ENCODE peak calls at places on chromosomes 12 and 14, in four cellular contexts. B is fibroblast of pulmonary artery, P is stomach, U is fibroblast of villous mesenchyme. R is an unnamed sample.

GRCh38 chr12:48122065-48122834 is 3.1 kb downstream of the PFKM start:
- DNase-seq in B (no peak), P (no peak), U (no peak), R (no peak)

GRCh38 chr14:52951730-52952481 is 1.1 kb upstream of the FERMT2 start:
- DNase-seq in B (peak; percentile 87), P (peak; percentile 43), U (peak; percentile 79), R (no peak)

GRCh38 chr12:123269395-123269892 is 2.2 kb downstream of the CDK2AP1 start:
- DNase-seq in B (peak; percentile 73), P (peak; percentile 64), U (peak; percentile 55), R (peak; percentile 64)

GRCh38 chr14:105836730-105837129 is 310.3 kb downstream of the TMEM121 start:
- DNase-seq in B (no peak), P (no peak), U (no peak), R (no peak)

GRCh38 chr12:5882511-5883185 is 62.4 kb downstream of the ANO2 start:
- DNase-seq in B (no peak), P (no peak), U (no peak), R (no peak)

GRCh38 chr12:14164266-14164665 is 182.9 kb upstream of the GRIN2B start:
- DNase-seq in B (no peak), P (no peak), U (no peak), R (no peak)

GRCh38 chr12:57224278-57224972 is 5.1 kb upstream of the SHMT2 start:
- DNase-seq in B (no peak), P (no peak), U (no peak), R (no peak)

GRCh38 chr14:90140298-90140955 is 78.6 kb downstream of the KCNK13 start:
- DNase-seq in B (peak; percentile 19), P (no peak), U (peak; percentile 3), R (no peak)

GRCh38 chr14:100263141-100263540 is 24.2 kb downstream of the YY1 start:
- DNase-seq in B (no peak), P (no peak), U (peak; percentile 96), R (no peak)

GRCh38 chr12:117105902-117106301 is 6.7 kb upstream of the TESC start:
- DNase-seq in B (no peak), P (no peak), U (no peak), R (no peak)

GRCh38 chr12:52015393-52016081 is 8.8 kb downstream of the TAMALIN start:
- DNase-seq in B (no peak), P (no peak), U (no peak), R (no peak)

GRCh38 chr12:81520064-81520945 is 238.8 kb downstream of the PPFIA2 start:
- DNase-seq in B (no peak), P (no peak), U (peak; percentile 33), R (no peak)

GRCh38 chr12:94714378-94714777 is 64.0 kb upstream of the TMCC3 start:
- DNase-seq in B (peak; percentile 38), P (no peak), U (peak; percentile 55), R (no peak)

GRCh38 chr12:13982010-13982409 is 608 bp upstream of the GRIN2B start:
- DNase-seq in B (no peak), P (no peak), U (no peak), R (no peak)

GRCh38 chr12:67388331-67389163 is 119.4 kb downstream of the CAND1 start:
- DNase-seq in B (no peak), P (no peak), U (no peak), R (no peak)

GRCh38 chr14:59277659-59278058 is 89.2 kb downstream of the DAAM1 start:
- DNase-seq in B (no peak), P (no peak), U (no peak), R (no peak)

GRCh38 chr14:91383439-91383838 is 34.2 kb downstream of the CCDC88C start:
- DNase-seq in B (no peak), P (no peak), U (no peak), R (no peak)

GRCh38 chr14:105314287-105315185 is at the start of gene PACS2:
- DNase-seq in B (peak; percentile 87), P (peak; percentile 85), U (peak; percentile 82), R (peak; percentile 81)

GRCh38 chr14:68468437-68469207 is 324.2 kb downstream of the ZFP36L1 start:
- DNase-seq in B (peak; percentile 59), P (peak; percentile 33), U (peak; percentile 85), R (no peak)

GRCh38 chr12:84502907-84503787 is 409.5 kb downstream of the SLC6A15 start:
- DNase-seq in B (peak; percentile 75), P (peak; percentile 30), U (peak; percentile 59), R (no peak)

GRCh38 chr14:52272375-52272774 is 4.9 kb downstream of the PTGDR start:
- DNase-seq in B (peak; percentile 53), P (no peak), U (peak; percentile 52), R (no peak)

GRCh38 chr12:58850826-58851225 is 69.5 kb downstream of the LRIG3 start:
- DNase-seq in B (no peak), P (no peak), U (no peak), R (no peak)

GRCh38 chr12:117749431-117749830 is 219.4 kb downstream of the KSR2 start:
- DNase-seq in B (no peak), P (no peak), U (no peak), R (no peak)

GRCh38 chr12:41624571-41624970 is 436.5 kb downstream of the PDZRN4 start:
- DNase-seq in B (no peak), P (no peak), U (no peak), R (no peak)

GRCh38 chr12:131852551-131853299 is 24.5 kb downstream of the MMP17 start:
- DNase-seq in B (no peak), P (no peak), U (no peak), R (no peak)

GRCh38 chr12:111578971-111579340 is 20.2 kb downstream of the ATXN2 start:
- DNase-seq in B (no peak), P (no peak), U (peak; percentile 81), R (no peak)

GRCh38 chr14:62722406-62722805 is 322.9 kb downstream of the KCNH5 start:
- DNase-seq in B (no peak), P (no peak), U (no peak), R (no peak)

GRCh38 chr12:56114084-56114483 is 2.3 kb upstream of the RPL41 start:
- DNase-seq in B (no peak), P (no peak), U (no peak), R (no peak)

GRCh38 chr12:56163533-56164344 is 5.6 kb downstream of the MYL6 start:
- DNase-seq in B (no peak), P (no peak), U (no peak), R (no peak)

GRCh38 chr12:65695077-65695865 is 129.0 kb upstream of the HMGA2 start:
- DNase-seq in B (peak; percentile 92), P (peak; percentile 78), U (peak; percentile 99), R (no peak)

GRCh38 chr14:37090026-37090425 is 82.4 kb downstream of the SLC25A21 start:
- DNase-seq in B (no peak), P (no peak), U (no peak), R (no peak)

GRCh38 chr14:63454863-63455622 is 88.1 kb downstream of the PPP2R5E start:
- DNase-seq in B (peak; percentile 66), P (peak; percentile 30), U (peak; percentile 31), R (no peak)

GRCh38 chr12:54378791-54379400 is 5.6 kb downstream of the ZNF385A start:
- DNase-seq in B (peak; percentile 34), P (peak; percentile 70), U (no peak), R (peak; percentile 80)

GRCh38 chr12:56522486-56523193 is 1.0 kb downstream of the RBMS2 start:
- DNase-seq in B (peak; percentile 28), P (no peak), U (peak; percentile 16), R (no peak)

GRCh38 chr12:31797230-31797872 is 68.5 kb upstream of the AMN1 start:
- DNase-seq in B (no peak), P (no peak), U (no peak), R (no peak)

DNA sequence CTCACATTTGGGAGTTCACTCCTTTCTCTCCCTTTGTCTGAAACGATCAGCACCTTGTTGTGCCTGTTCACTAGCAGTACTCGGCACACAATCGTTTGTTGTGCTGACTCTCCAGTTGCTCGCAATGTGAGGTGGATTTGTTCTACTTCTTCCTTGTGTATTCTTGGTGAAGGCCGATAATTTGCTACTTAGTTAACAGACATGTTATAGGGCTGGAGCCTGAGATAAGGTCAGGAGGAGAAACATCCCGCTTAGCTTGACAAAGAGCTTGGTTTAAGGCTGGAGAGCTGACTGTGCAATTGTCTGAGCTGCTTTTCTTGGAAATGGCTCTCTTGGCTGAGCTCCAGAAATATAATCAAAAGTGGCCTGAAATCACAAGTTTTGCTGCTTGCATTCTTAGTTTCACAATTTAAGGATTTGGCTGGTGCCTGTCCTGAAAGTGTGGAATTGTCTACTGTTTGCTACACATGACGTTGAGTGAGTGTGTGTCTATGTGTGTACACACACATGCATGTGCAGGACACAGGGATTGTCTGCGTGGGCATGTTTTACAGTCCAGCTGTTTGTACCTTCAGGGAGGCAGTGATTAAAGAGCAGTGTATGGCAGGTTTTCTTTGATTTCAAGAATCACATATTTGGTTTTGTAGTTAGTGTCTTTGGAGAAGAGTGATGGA is 77.7 kb downstream of the ARF6 start:
- DNase-seq in B (peak; percentile 91), P (peak; percentile 42), U (peak; percentile 84), R (no peak)
- H3K4me3 ChIP-seq in B (no peak overlapping the region), P (no peak overlapping the region), U (no peak overlapping the region), R (no peak overlapping the region)

GRCh38 chr12:4486049-4486699 is 40.6 kb upstream of the FGF6 start:
- DNase-seq in B (no peak), P (no peak), U (no peak), R (no peak)

GRCh38 chr12:4489551-4489950 is 43.9 kb upstream of the FGF6 start:
- DNase-seq in B (no peak), P (no peak), U (no peak), R (no peak)

GRCh38 chr12:4490973-4491372 is 45.4 kb upstream of the FGF6 start:
- DNase-seq in B (no peak), P (no peak), U (no peak), R (no peak)

GRCh38 chr12:4483885-4484823 is 38.5 kb upstream of the FGF6 start:
- DNase-seq in B (no peak), P (no peak), U (no peak), R (no peak)

GRCh38 chr12:4487024-4487423 is 41.4 kb upstream of the FGF6 start:
- DNase-seq in B (no peak), P (no peak), U (no peak), R (no peak)
- H3K4me3 ChIP-seq in B (no peak overlapping the region), P (no peak overlapping the region), U (no peak overlapping the region), R (no peak overlapping the region)

GRCh38 chr14:101789222-101789621 is 27.7 kb downstream of the PPP2R5C start:
- DNase-seq in B (no peak), P (no peak), U (no peak), R (no peak)

GRCh38 chr14:101790232-101790631 is 28.7 kb downstream of the PPP2R5C start:
- DNase-seq in B (no peak), P (no peak), U (no peak), R (no peak)

GRCh38 chr14:101791919-101792572 is 30.5 kb downstream of the PPP2R5C start:
- DNase-seq in B (peak; percentile 71), P (no peak), U (peak; percentile 73), R (no peak)

GRCh38 chr14:101784631-101785030 is 23.1 kb downstream of the PPP2R5C start:
- DNase-seq in B (no peak), P (no peak), U (no peak), R (no peak)

GRCh38 chr14:101788016-101788695 is 26.6 kb downstream of the PPP2R5C start:
- DNase-seq in B (no peak), P (no peak), U (no peak), R (no peak)
- H3K4me3 ChIP-seq in B (no peak overlapping the region), P (no peak overlapping the region), U (no peak overlapping the region), R (no peak overlapping the region)

GRCh38 chr14:69636051-69636639 is 24.7 kb downstream of the SUSD6 start:
- DNase-seq in B (no peak), P (no peak), U (no peak), R (no peak)
- H3K4me3 ChIP-seq in B (no peak overlapping the region), P (no peak overlapping the region), U (no peak overlapping the region), R (no peak overlapping the region)

R was measured in uterus.